ENCODE peak calls at places on chromosomes 12 and 14, in five cellular contexts. X, K, Y, M and F are unnamed samples.

GRCh38 chr12:41507286-41507685 is 319.2 kb downstream of the PDZRN4 start:
- DNase-seq in M (no peak), X (no peak), Y (no peak), K (no peak), F (no peak)

GRCh38 chr12:82329508-82329907 is 28.7 kb downstream of the CCDC59 start:
- DNase-seq in Y (no peak), K (no peak), M (no peak), X (no peak), F (peak)

GRCh38 chr12:85829391-85829790 is 6.8 kb downstream of the RASSF9 start:
- DNase-seq in M (peak), K (no peak), X (no peak), Y (no peak), F (no peak)

GRCh38 chr14:23164250-23164649 is 19.2 kb downstream of the SLC7A8 start:
- DNase-seq in K (no peak), Y (no peak), X (no peak), M (peak), F (no peak)

GRCh38 chr14:73725116-73726024 is 11.2 kb upstream of the PNMA1 start:
- DNase-seq in X (no peak), K (no peak), Y (no peak), M (peak), F (no peak)

GRCh38 chr14:104196461-104197180 is 58.2 kb downstream of the KIF26A start:
- DNase-seq in K (no peak), X (no peak), M (no peak), Y (no peak), F (no peak)

GRCh38 chr12:104410786-104411185 is 46.0 kb upstream of the CHST11 start:
- DNase-seq in K (no peak), M (peak), Y (no peak), X (no peak), F (no peak)

GRCh38 chr12:121205491-121205890 is 4.4 kb upstream of the P2RX4 start:
- DNase-seq in K (no peak), X (no peak), M (no peak), Y (no peak), F (no peak)

GRCh38 chr14:65184032-65184764 is 81.9 kb upstream of the MAX start:
- DNase-seq in X (no peak), K (no peak), Y (no peak), M (peak), F (no peak)

GRCh38 chr12:95836185-95836609 is 22.6 kb upstream of the SNRPF start:
- DNase-seq in K (no peak), M (peak), Y (no peak), X (no peak), F (no peak)

GRCh38 chr12:78101181-78101876 is 270.6 kb downstream of the NAV3 start:
- DNase-seq in Y (no peak), X (no peak), M (no peak), K (no peak), F (no peak)

GRCh38 chr12:79525357-79525756 is 165.4 kb downstream of the PAWR start:
- DNase-seq in X (no peak), Y (no peak), M (no peak), K (no peak), F (no peak)

GRCh38 chr12:32178341-32179010 is 71.8 kb downstream of the BICD1 start:
- DNase-seq in Y (no peak), X (no peak), K (no peak), M (no peak), F (peak)

GRCh38 chr12:25744334-25744733 is 191.3 kb upstream of the LMNTD1 start:
- DNase-seq in X (no peak), K (no peak), Y (no peak), M (peak), F (no peak)

GRCh38 chr12:79203103-79203502 is 338.5 kb downstream of the SYT1 start:
- DNase-seq in Y (no peak), X (no peak), M (no peak), K (no peak), F (no peak)

GRCh38 chr12:23941780-23942179 is 7.7 kb downstream of the SOX5 start:
- DNase-seq in M (no peak), K (no peak), Y (no peak), X (no peak), F (no peak)

GRCh38 chr12:53101931-53102781 is 1.1 kb upstream of the SOAT2 start:
- DNase-seq in Y (no peak), K (no peak), X (no peak), M (no peak), F (no peak)

GRCh38 chr12:19542606-19543005 is 103.3 kb downstream of the AEBP2 start:
- DNase-seq in Y (no peak), X (no peak), K (no peak), M (no peak), F (no peak)

GRCh38 chr14:56949828-56950227 is 139.5 kb upstream of the OTX2 start:
- DNase-seq in Y (no peak), M (no peak), K (no peak), X (no peak), F (no peak)

GRCh38 chr12:52555577-52555976 is 2.6 kb upstream of the KRT71 start:
- DNase-seq in X (no peak), M (no peak), Y (no peak), K (no peak), F (no peak)

GRCh38 chr14:78836777-78837176 is 666.6 kb downstream of the NRXN3 start:
- DNase-seq in Y (no peak), X (peak), M (peak), K (no peak), F (peak)

GRCh38 chr14:75294649-75295033 is 16.0 kb downstream of the FOS start:
- DNase-seq in M (no peak), X (no peak), Y (no peak), K (no peak), F (no peak)